ENCODE peak calls at places on chromosomes 1 and 21, in seven cellular contexts. N is suprapubic skin, G is adrenal gland, W is HCT116, L is body of pancreas, J is transverse colon, X is A549. Q is an unnamed sample.

GRCh38 chr1:212368073-212368484 is 46.6 kb downstream of the PACC1 start:
- DNase-seq in N (no peak), G (peak; percentile 81), W (peak; percentile 66), L (peak; percentile 62), J (peak; percentile 50), X (peak; percentile 74), Q (no peak)

GRCh38 chr1:92768286-92768685 is 16.6 kb downstream of the EVI5 start:
- DNase-seq in N (no peak), G (no peak), W (no peak), L (no peak), J (no peak), X (no peak), Q (no peak)

GRCh38 chr1:218363141-218363540 is 18.0 kb downstream of the TGFB2 start:
- DNase-seq in N (no peak), G (no peak), W (no peak), L (no peak), J (no peak), X (no peak), Q (no peak)

GRCh38 chr1:37288900-37289299 is 185.5 kb upstream of the ZC3H12A start:
- DNase-seq in N (no peak), G (no peak), W (no peak), L (no peak), J (peak; percentile 62), X (no peak), Q (peak; percentile 80)

GRCh38 chr1:220696863-220697231 is 6.7 kb downstream of the C1orf115 start:
- DNase-seq in N (no peak), G (no peak), W (no peak), L (no peak), J (no peak), X (no peak), Q (no peak)

GRCh38 chr1:67789551-67789950 is 43.7 kb downstream of the GNG12 start:
- DNase-seq in N (no peak), G (no peak), W (no peak), L (no peak), J (no peak), X (no peak), Q (peak; percentile 78)

GRCh38 chr1:117673405-117673804 is 67.6 kb downstream of the TENT5C start:
- DNase-seq in N (no peak), G (no peak), W (no peak), L (no peak), J (no peak), X (no peak), Q (no peak)

GRCh38 chr1:61605607-61606321 is 119.2 kb downstream of the TM2D1 start:
- DNase-seq in N (no peak), G (no peak), W (no peak), L (no peak), J (no peak), X (no peak), Q (no peak)

GRCh38 chr1:150796374-150796773 is 11.7 kb downstream of the CTSK start:
- DNase-seq in N (no peak), G (no peak), W (no peak), L (no peak), J (no peak), X (no peak), Q (no peak)

GRCh38 chr1:245790441-245790840 is 635.7 kb downstream of the KIF26B start:
- DNase-seq in N (no peak), G (no peak), W (no peak), L (no peak), J (no peak), X (no peak), Q (no peak)

GRCh38 chr1:28278763-28279162 is 19.4 kb downstream of the SESN2 start:
- DNase-seq in N (no peak), G (no peak), W (no peak), L (no peak), J (no peak), X (no peak), Q (no peak)

GRCh38 chr1:14222086-14222485 is 376.4 kb upstream of the KAZN start:
- DNase-seq in N (no peak), G (no peak), W (no peak), L (no peak), J (no peak), X (no peak), Q (no peak)

GRCh38 chr1:193533883-193534282 is 347.5 kb upstream of the B3GALT2 start:
- DNase-seq in N (no peak), G (no peak), W (no peak), L (no peak), J (no peak), X (no peak), Q (no peak)

GRCh38 chr1:230772457-230773395 is 25.5 kb downstream of the CAPN9 start:
- DNase-seq in N (no peak), G (peak; percentile 86), W (no peak), L (peak; percentile 52), J (no peak), X (peak; percentile 53), Q (no peak)

GRCh38 chr1:19750101-19750881 is 49.4 kb downstream of the TMCO4 start:
- DNase-seq in N (no peak), G (no peak), W (no peak), L (no peak), J (no peak), X (no peak), Q (no peak)

GRCh38 chr21:26447932-26448331 is 125.2 kb downstream of the CYYR1 start:
- DNase-seq in N (no peak), G (no peak), W (no peak), L (no peak), J (no peak), X (no peak), Q (no peak)

GRCh38 chr21:42763578-42764442 is 110.4 kb downstream of the PDE9A start:
- DNase-seq in N (no peak), G (no peak), W (no peak), L (no peak), J (no peak), X (no peak), Q (peak; percentile 58)

GRCh38 chr21:33552093-33552998 is 9.5 kb downstream of the SON start:
- DNase-seq in N (no peak), G (no peak), W (no peak), L (no peak), J (no peak), X (no peak), Q (no peak)

GRCh38 chr21:39461419-39461818 is 9.6 kb downstream of the SH3BGR start:
- DNase-seq in N (no peak), G (no peak), W (no peak), L (no peak), J (no peak), X (no peak), Q (no peak)

GRCh38 chr1:247681288-247681897 is 1.9 kb upstream of the OR13G1 start:
- DNase-seq in N (no peak), G (peak; percentile 72), W (peak; percentile 10), L (peak; percentile 46), J (peak; percentile 48), X (peak; percentile 42), Q (no peak)

GRCh38 chr1:183094376-183094775 is 71.2 kb downstream of the LAMC1 start:
- DNase-seq in N (no peak), G (no peak), W (no peak), L (no peak), J (no peak), X (no peak), Q (no peak)

GRCh38 chr1:151273924-151274466 is 8.1 kb upstream of the ZNF687 start:
- DNase-seq in N (no peak), G (no peak), W (no peak), L (no peak), J (no peak), X (no peak), Q (no peak)

DNA sequence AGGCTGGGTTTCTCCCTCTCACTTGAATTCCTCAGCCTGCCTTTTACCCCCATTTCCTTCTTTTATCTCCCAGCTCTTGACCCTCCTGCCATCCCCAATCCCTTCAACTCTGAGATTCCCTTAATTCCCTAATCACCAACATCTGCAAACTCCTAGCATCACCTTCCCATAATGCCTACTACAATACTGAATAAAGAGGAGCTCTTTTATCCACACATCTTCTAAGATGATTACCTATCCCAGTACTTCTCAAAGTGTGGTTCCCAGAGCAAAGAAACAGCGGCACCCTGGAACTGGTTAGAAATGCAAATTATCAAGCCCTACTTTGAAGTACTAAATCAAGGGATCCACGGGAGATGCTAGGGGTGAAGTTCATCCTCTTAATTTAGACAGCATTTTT is 21.2 kb upstream of the UBE2U start:
- DNase-seq in N (no peak), G (no peak), W (no peak), L (no peak), J (no peak), X (no peak), Q (no peak)
- H3K4me3 ChIP-seq in N (no peak overlapping the region), G (no peak overlapping the region), W (no peak overlapping the region), L (no peak overlapping the region), J (no peak overlapping the region), X (no peak overlapping the region), Q (no peak overlapping the region)

DNA sequence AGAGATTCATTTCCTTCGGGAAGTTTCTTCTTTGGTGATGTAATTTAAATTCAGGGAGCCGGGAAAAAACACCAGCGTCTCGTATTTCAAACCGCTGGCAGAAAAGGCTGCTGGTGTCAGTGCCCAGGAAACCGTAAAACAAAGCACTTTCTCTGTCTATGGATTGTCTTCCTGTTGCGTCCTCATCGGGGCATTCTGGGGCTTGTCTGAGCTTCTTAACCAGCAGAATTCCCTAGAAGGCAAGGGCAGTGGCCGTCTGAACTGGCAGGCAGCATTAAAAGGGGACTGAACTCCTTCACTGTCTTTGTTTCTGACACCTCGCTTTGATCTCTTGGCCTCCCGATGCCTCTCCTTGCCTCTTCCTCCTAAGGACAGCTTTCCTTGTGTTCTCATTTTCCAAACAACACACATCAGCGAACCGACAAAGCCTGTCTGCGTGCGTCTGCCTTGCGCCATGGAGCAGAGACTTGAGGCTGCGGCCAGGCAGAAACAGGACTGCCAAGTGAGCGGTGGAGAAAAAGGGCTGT is 391.6 kb upstream of the VAMP3 start:
- DNase-seq in N (peak; percentile 54), G (peak; percentile 56), W (no peak), L (no peak), J (no peak), X (no peak), Q (peak; percentile 41)
- TF ChIP-seq POLR2A in N (no peak), G (no peak), W (no peak), L (no peak), J (no peak), X (no peak), Q (no peak)

GRCh38 chr1:160109686-160110085 is 5.9 kb upstream of the ATP1A2 start:
- DNase-seq in N (no peak), G (no peak), W (no peak), L (no peak), J (no peak), X (peak; percentile 40), Q (no peak)
- H3K27ac ChIP-seq in N (no peak overlapping the region), G (no peak overlapping the region), W (no peak overlapping the region), L (no peak overlapping the region), J (no peak overlapping the region), X (peak overlapping the region; percentile 77), Q (no peak overlapping the region)

DNA sequence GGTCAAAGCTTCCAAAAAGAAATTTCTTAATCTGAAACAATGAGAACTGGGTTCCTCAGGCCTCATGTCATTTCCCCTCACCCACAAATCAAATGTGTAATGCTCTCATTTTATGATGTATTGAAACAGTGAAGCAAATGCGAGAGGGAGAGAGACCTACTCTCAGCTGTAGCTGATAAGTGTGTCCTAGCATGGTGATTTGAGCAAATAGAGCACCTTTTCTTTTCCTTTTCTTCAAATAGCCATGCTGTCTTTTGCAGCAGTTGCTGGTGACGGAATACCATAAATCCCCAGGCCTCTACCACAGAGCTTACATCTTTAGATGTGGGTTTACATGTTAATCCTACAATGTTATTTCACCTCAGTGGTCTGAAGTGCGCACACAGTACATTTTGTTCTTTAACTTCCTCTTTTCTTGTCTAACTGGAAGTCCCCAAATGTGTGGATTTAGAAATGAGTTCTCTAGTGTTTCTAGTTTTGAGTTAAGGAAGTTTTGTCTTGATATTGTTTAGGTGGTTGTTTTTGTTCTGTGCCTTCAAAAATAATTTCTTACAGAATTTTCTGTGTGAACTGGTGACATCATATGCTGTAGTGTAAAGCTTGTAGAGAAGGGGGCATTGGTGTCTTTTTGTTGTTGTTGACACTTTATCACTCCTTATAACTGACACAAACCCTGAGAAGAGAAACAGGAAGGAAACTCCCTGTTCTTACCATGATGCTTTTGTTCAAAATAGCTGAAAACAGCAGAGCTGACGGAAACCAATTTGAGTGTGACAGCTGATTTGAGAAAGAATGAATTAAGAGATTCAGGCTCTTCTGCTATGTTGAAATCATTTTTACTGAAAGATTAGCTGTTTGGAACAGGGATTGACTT is 12.1 kb downstream of the SMAP2 start:
- DNase-seq in N (no peak), G (no peak), W (no peak), L (no peak), J (peak; percentile 43), X (no peak), Q (no peak)
- H3K4me3 ChIP-seq in N (peak overlapping the region; percentile 24), G (no peak overlapping the region), W (no peak overlapping the region), L (no peak overlapping the region), J (no peak overlapping the region), X (no peak overlapping the region), Q (no peak overlapping the region)